ENCODE peak calls at places on chromosomes 4 and X, in seven cellular contexts. T is heart left ventricle, I is transverse colon, U is GM12878, Q is A549, Z is body of pancreas, C is K562. R is an unnamed sample.

GRCh38 chrX:151177141-151178027 is 1.0 kb downstream of the GPR50 start:
- DNase-seq in T (no peak), I (no peak), U (no peak), Q (no peak), Z (no peak), C (no peak), R (no peak)

GRCh38 chr4:128868758-128869157 is 59.3 kb downstream of the JADE1 start:
- DNase-seq in T (no peak), I (no peak), U (no peak), Q (no peak), Z (no peak), C (no peak), R (no peak)

GRCh38 chr4:38055566-38055965 is 95.4 kb downstream of the PTTG2 start:
- DNase-seq in T (no peak), I (no peak), U (no peak), Q (no peak), Z (no peak), C (no peak), R (no peak)

GRCh38 chr4:132056466-132056865 is 1092.6 kb upstream of the PCDH10 start:
- DNase-seq in T (no peak), I (no peak), U (no peak), Q (no peak), Z (no peak), C (no peak), R (no peak)

GRCh38 chrX:118630843-118631242 is 96.6 kb upstream of the IL13RA1 start:
- DNase-seq in T (no peak), I (no peak), U (no peak), Q (no peak), Z (no peak), C (no peak), R (no peak)

GRCh38 chr4:47145630-47146029 is 114.3 kb downstream of the GABRB1 start:
- DNase-seq in T (no peak), I (no peak), U (peak; percentile 41), Q (no peak), Z (no peak), C (no peak), R (no peak)

GRCh38 chrX:150610446-150610845 is 42.0 kb downstream of the MTM1 start:
- DNase-seq in T (no peak), I (no peak), U (no peak), Q (no peak), Z (no peak), C (no peak), R (no peak)

GRCh38 chr4:1491630-1492457 is 85.6 kb upstream of the NKX1-1 start:
- DNase-seq in T (no peak), I (no peak), U (no peak), Q (no peak), Z (peak; percentile 2), C (no peak), R (no peak)

GRCh38 chr4:44928062-44928380 is 201.7 kb upstream of the GNPDA2 start:
- DNase-seq in T (no peak), I (no peak), U (no peak), Q (no peak), Z (no peak), C (no peak), R (no peak)

GRCh38 chr4:142347241-142347640 is 498.9 kb downstream of the INPP4B start:
- DNase-seq in T (no peak), I (no peak), U (no peak), Q (peak; percentile 13), Z (no peak), C (no peak), R (no peak)

GRCh38 chr4:129164243-129164642 is 68.3 kb downstream of the C4orf33 start:
- DNase-seq in T (no peak), I (no peak), U (no peak), Q (no peak), Z (no peak), C (no peak), R (no peak)

GRCh38 chr4:22625301-22625700 is 67.4 kb upstream of the GBA3 start:
- DNase-seq in T (no peak), I (no peak), U (no peak), Q (no peak), Z (no peak), C (no peak), R (no peak)

GRCh38 chr4:155973639-155974475 is 20.2 kb upstream of the CTSO start:
- DNase-seq in T (no peak), I (no peak), U (no peak), Q (no peak), Z (no peak), C (no peak), R (no peak)

GRCh38 chr4:1577818-1578217 is 106.3 kb downstream of the FAM53A start:
- DNase-seq in T (no peak), I (no peak), U (no peak), Q (no peak), Z (no peak), C (no peak), R (no peak)

GRCh38 chr4:25857851-25858400 is 4.9 kb downstream of the SEL1L3 start:
- DNase-seq in T (no peak), I (no peak), U (no peak), Q (no peak), Z (no peak), C (no peak), R (no peak)

GRCh38 chrX:27575565-27575964 is 14.6 kb upstream of the DCAF8L2 start:
- DNase-seq in T (no peak), I (no peak), U (no peak), Q (no peak), Z (no peak), C (no peak), R (no peak)

GRCh38 chrX:100376581-100376980 is 33.5 kb downstream of the PCDH19 start:
- DNase-seq in T (no peak), I (no peak), U (no peak), Q (no peak), Z (no peak), C (no peak), R (no peak)

GRCh38 chr4:94746746-94747145 is 11.0 kb upstream of the BMPR1B start:
- DNase-seq in T (no peak), I (no peak), U (no peak), Q (no peak), Z (no peak), C (no peak), R (no peak)

GRCh38 chrX:21683910-21684309 is 25.8 kb upstream of the KLHL34 start:
- DNase-seq in T (no peak), I (no peak), U (no peak), Q (no peak), Z (no peak), C (no peak), R (no peak)

GRCh38 chrX:156004740-156005139 is 7.2 kb downstream of the IL9R start:
- DNase-seq in T (no peak), I (no peak), U (no peak), Q (no peak), Z (no peak), C (no peak), R (no peak)

GRCh38 chrX:104621781-104622180 is 55.8 kb downstream of the IL1RAPL2 start:
- DNase-seq in T (no peak), I (no peak), U (no peak), Q (no peak), Z (no peak), C (no peak), R (no peak)

GRCh38 chrX:104618106-104618895 is 52.3 kb downstream of the IL1RAPL2 start:
- DNase-seq in T (no peak), I (no peak), U (no peak), Q (no peak), Z (no peak), C (no peak), R (no peak)
- H3K27ac ChIP-seq in T (no peak overlapping the region), I (no peak overlapping the region), U (no peak overlapping the region), Q (no peak overlapping the region), Z (no peak overlapping the region), C (no peak overlapping the region), R (no peak overlapping the region)

GRCh38 chrX:45400380-45400779 is 199.7 kb upstream of the DIPK2B start:
- DNase-seq in T (no peak), I (no peak), U (no peak), Q (no peak), Z (no peak), C (no peak), R (no peak)

GRCh38 chrX:45404206-45404605 is 203.5 kb upstream of the DIPK2B start:
- DNase-seq in T (no peak), I (no peak), U (no peak), Q (no peak), Z (peak; percentile 24), C (no peak), R (no peak)

DNA sequence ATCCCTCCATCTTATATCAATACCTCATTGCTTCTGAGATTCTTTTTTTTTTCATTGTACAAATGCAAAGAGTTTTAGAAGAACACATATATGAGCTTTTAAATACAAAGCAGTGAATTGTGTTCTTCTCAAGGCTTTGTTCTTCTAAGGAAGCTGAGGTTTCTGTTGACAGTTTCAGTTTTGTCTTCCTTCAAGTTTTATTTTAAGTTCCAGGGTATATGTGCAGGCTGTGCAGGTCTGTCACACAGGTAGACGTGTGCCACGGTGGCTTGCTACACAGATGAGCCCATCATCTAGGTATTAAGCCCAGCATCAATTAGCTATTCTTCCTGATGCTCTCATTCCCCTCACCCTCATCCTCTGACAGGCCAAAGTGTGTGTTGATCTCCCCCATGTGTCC is 201.2 kb upstream of the DIPK2B start:
- DNase-seq in T (no peak), I (no peak), U (no peak), Q (no peak), Z (no peak), C (no peak), R (no peak)
- TF ChIP-seq POLR2A in T (no peak), I (no peak), U (no peak), Q (no peak), Z (no peak), C (no peak), R (no peak)

GRCh38 chrX:147364896-147365295 is 546.8 kb upstream of the FMR1 start:
- DNase-seq in T (no peak), I (no peak), U (no peak), Q (no peak), Z (no peak), C (no peak), R (no peak)
- H3K27ac ChIP-seq in T (no peak overlapping the region), I (no peak overlapping the region), U (no peak overlapping the region), Q (no peak overlapping the region), Z (no peak overlapping the region), C (no peak overlapping the region), R (no peak overlapping the region)

GRCh38 chr4:122899682-122900081 is 22.7 kb downstream of the NUDT6 start:
- DNase-seq in T (no peak), I (no peak), U (no peak), Q (no peak), Z (no peak), C (no peak), R (no peak)
- TF ChIP-seq POLR2A in T (no peak), I (no peak), U (no peak), Q (no peak), Z (no peak), C (peak; percentile 35), R (no peak)

R was measured in esophagus squamous epithelium.